ENCODE peak calls at places on chromosome 4, in nine cellular contexts. W is cardiac muscle cell, B is keratinocyte, M is GM12878, K is lower lobe of right lung, F is tibial artery, T is MM.1S, D is hepatocyte, I is esophagus squamous epithelium. P is an unnamed sample.
A peak's percentile ranks its signal among the peaks of the same experiment; 100 is the strongest.

GRCh38 chr4:82517043-82517442 is 44.7 kb downstream of the TMEM150C start:
- DNase-seq in W (peak; percentile 34), B (no peak), M (no peak), K (no peak), F (no peak), T (no peak), D (no peak), I (no peak), P (no peak)

GRCh38 chr4:18524667-18525066 is 503.1 kb upstream of the LCORL start:
- DNase-seq in W (no peak), B (no peak), M (no peak), K (no peak), F (no peak), T (no peak), D (no peak), I (no peak), P (no peak)

GRCh38 chr4:16516796-16517413 is 290.6 kb upstream of the TAPT1 start:
- DNase-seq in W (peak; percentile 85), B (no peak), M (no peak), K (no peak), F (peak; percentile 67), T (no peak), D (peak; percentile 76), I (no peak), P (no peak)

GRCh38 chr4:128286474-128287158 is 997 bp downstream of the PGRMC2 start:
- DNase-seq in W (peak; percentile 51), B (no peak), M (no peak), K (no peak), F (no peak), T (peak; percentile 59), D (peak; percentile 63), I (no peak), P (no peak)

GRCh38 chr4:55445921-55446577 is 50.3 kb downstream of the TMEM165 start:
- DNase-seq in W (peak; percentile 32), B (peak; percentile 42), M (no peak), K (no peak), F (no peak), T (no peak), D (no peak), I (no peak), P (peak; percentile 53)

GRCh38 chr4:125316781-125317525 is 2.2 kb downstream of the FAT4 start:
- DNase-seq in W (peak; percentile 37), B (no peak), M (no peak), K (peak; percentile 55), F (peak; percentile 76), T (no peak), D (peak; percentile 40), I (no peak), P (no peak)

GRCh38 chr4:37758226-37758625 is 68.3 kb upstream of the PGM2 start:
- DNase-seq in W (peak; percentile 97), B (no peak), M (no peak), K (no peak), F (no peak), T (no peak), D (peak; percentile 35), I (no peak), P (no peak)

GRCh38 chr4:73341454-73341853 is 62.6 kb upstream of the ALB start:
- DNase-seq in W (peak; percentile 83), B (peak; percentile 5), M (peak; percentile 16), K (no peak), F (no peak), T (peak; percentile 50), D (peak; percentile 75), I (no peak), P (no peak)

GRCh38 chr4:187558391-187558790 is 437.2 kb upstream of the ZFP42 start:
- DNase-seq in W (no peak), B (no peak), M (no peak), K (no peak), F (no peak), T (no peak), D (peak; percentile 20), I (no peak), P (no peak)

GRCh38 chr4:184286346-184286745 is 68.7 kb upstream of the ENPP6 start:
- DNase-seq in W (peak; percentile 58), B (no peak), M (no peak), K (no peak), F (no peak), T (no peak), D (no peak), I (no peak), P (no peak)

GRCh38 chr4:163701915-163702314 is 207.4 kb downstream of the TMA16 start:
- DNase-seq in W (no peak), B (no peak), M (peak; percentile 49), K (no peak), F (no peak), T (no peak), D (no peak), I (no peak), P (no peak)

GRCh38 chr4:181301735-181302380 is 941.3 kb upstream of the TENM3 start:
- DNase-seq in W (peak; percentile 14), B (no peak), M (no peak), K (peak; percentile 58), F (no peak), T (peak; percentile 73), D (peak; percentile 68), I (no peak), P (no peak)

GRCh38 chr4:182883351-182883750 is 33.8 kb downstream of the DCTD start:
- DNase-seq in W (no peak), B (no peak), M (no peak), K (no peak), F (no peak), T (no peak), D (no peak), I (no peak), P (no peak)

GRCh38 chr4:182878633-182879495 is 38.3 kb downstream of the DCTD start:
- DNase-seq in W (no peak), B (no peak), M (no peak), K (no peak), F (peak; percentile 65), T (no peak), D (no peak), I (no peak), P (no peak)

GRCh38 chr4:182879913-182880312 is 37.3 kb downstream of the DCTD start:
- DNase-seq in W (no peak), B (no peak), M (no peak), K (no peak), F (peak; percentile 23), T (no peak), D (no peak), I (no peak), P (no peak)

GRCh38 chr4:182881928-182882327 is 35.3 kb downstream of the DCTD start:
- DNase-seq in W (no peak), B (no peak), M (no peak), K (no peak), F (no peak), T (no peak), D (no peak), I (no peak), P (no peak)

GRCh38 chr4:182880387-182881356 is 36.5 kb downstream of the DCTD start:
- DNase-seq in W (peak; percentile 59), B (no peak), M (no peak), K (no peak), F (peak; percentile 51), T (no peak), D (peak; percentile 30), I (no peak), P (no peak)
- TF ChIP-seq CTCF in W (no peak), B (no peak), M (no peak), K (no peak), F (no peak), T (no peak), D (no peak), I (no peak), P (no peak)

GRCh38 chr4:531076-531475 is 32.1 kb downstream of the PIGG start:
- DNase-seq in W (no peak), B (no peak), M (no peak), K (no peak), F (no peak), T (no peak), D (no peak), I (no peak), P (no peak)

GRCh38 chr4:530017-530781 is 31.2 kb downstream of the PIGG start:
- DNase-seq in W (no peak), B (no peak), M (no peak), K (no peak), F (no peak), T (no peak), D (no peak), I (no peak), P (no peak)

GRCh38 chr4:528296-528695 is 29.3 kb downstream of the PIGG start:
- DNase-seq in W (no peak), B (no peak), M (no peak), K (no peak), F (no peak), T (no peak), D (no peak), I (no peak), P (no peak)

GRCh38 chr4:528835-529234 is 29.8 kb downstream of the PIGG start:
- DNase-seq in W (no peak), B (no peak), M (no peak), K (no peak), F (no peak), T (no peak), D (no peak), I (no peak), P (no peak)

GRCh38 chr4:529563-529962 is 30.6 kb downstream of the PIGG start:
- DNase-seq in W (no peak), B (no peak), M (no peak), K (no peak), F (no peak), T (no peak), D (no peak), I (no peak), P (no peak)
- H3K36me3 ChIP-seq in W (peaks cover 20% of the 10 kb centered on the region), B (peaks cover 44% of the 10 kb centered on the region), M (peaks cover 6% of the 10 kb centered on the region), K (peaks cover 92% of the 10 kb centered on the region), F (peaks cover 79% of the 10 kb centered on the region), T (no peaks in the 10 kb centered on the region), D (no peaks in the 10 kb centered on the region), I (peaks cover 100% of the 10 kb centered on the region), P (peaks cover 33% of the 10 kb centered on the region)

GRCh38 chr4:157300678-157301077 is 80.2 kb downstream of the GRIA2 start:
- DNase-seq in W (no peak), B (no peak), M (no peak), K (no peak), F (no peak), T (peak; percentile 42), D (no peak), I (no peak), P (no peak)
- H3K27me3 ChIP-seq in W (no peaks in the 10 kb centered on the region), B (no peaks in the 10 kb centered on the region), M (no peaks in the 10 kb centered on the region), K (no peaks in the 10 kb centered on the region), F (no peaks in the 10 kb centered on the region), T (no peaks in the 10 kb centered on the region), D (no peaks in the 10 kb centered on the region), I (no peaks in the 10 kb centered on the region), P (no peaks in the 10 kb centered on the region)

GRCh38 chr4:115229873-115230272 is 116.5 kb upstream of the NDST4 start:
- DNase-seq in W (no peak), B (no peak), M (peak; percentile 9), K (no peak), F (no peak), T (peak; percentile 54), D (no peak), I (no peak), P (no peak)

GRCh38 chr4:115233600-115233999 is 120.2 kb upstream of the NDST4 start:
- DNase-seq in W (no peak), B (no peak), M (no peak), K (no peak), F (no peak), T (peak; percentile 61), D (no peak), I (no peak), P (no peak)

GRCh38 chr4:115228851-115229250 is 115.4 kb upstream of the NDST4 start:
- DNase-seq in W (no peak), B (no peak), M (no peak), K (no peak), F (no peak), T (no peak), D (no peak), I (no peak), P (no peak)

GRCh38 chr4:115234405-115235093 is 121.1 kb upstream of the NDST4 start:
- DNase-seq in W (no peak), B (no peak), M (peak; percentile 12), K (no peak), F (no peak), T (peak; percentile 25), D (peak; percentile 24), I (no peak), P (no peak)
- TF ChIP-seq CTCF in W (no peak), B (no peak), M (peak; percentile 60), K (peak; percentile 41), F (peak; percentile 25), T (peak; percentile 44), D (peak; percentile 39), I (no peak), P (no peak)

P was measured in BJ.